ENCODE peak calls at places on chromosomes 1 and 21, in seven cellular contexts. K is activated gamma-delta T cell treated with Interleukin-2 at 50 U/mL for 16 hours; S is adrenal gland; R is A172; I is OCI-LY7; H is neuronal stem cell; O is activated effector memory CD4-positive, alpha-beta T cell treated with anti-CD3 and anti-CD28 coated beads, Interleukin-2, amount 50 U/mL, for 16 hours. L is an unnamed sample.

GRCh38 chr1:218284377-218284916 is 646 bp upstream of the RRP15 start:
- DNase-seq in S (no peak), R (no peak), O (no peak), I (no peak), H (no peak), K (no peak), L (no peak)

GRCh38 chr1:235710665-235711064 is 61.1 kb upstream of the GNG4 start:
- DNase-seq in I (no peak), R (no peak), H (no peak), S (no peak), K (no peak), O (no peak), L (no peak)

GRCh38 chr1:234960722-234961467 is 167.7 kb downstream of the TOMM20 start:
- DNase-seq in O (no peak), R (peak; percentile 42), H (no peak), K (no peak), S (no peak), I (no peak), L (peak; percentile 69)

GRCh38 chr1:178048426-178048825 is 45.5 kb upstream of the RASAL2 start:
- DNase-seq in R (no peak), H (no peak), O (no peak), I (no peak), S (no peak), K (no peak), L (no peak)

GRCh38 chr1:206702803-206703202 is 18.1 kb downstream of the MAPKAPK2 start:
- DNase-seq in K (no peak), H (no peak), O (no peak), R (no peak), S (no peak), I (no peak), L (no peak)

GRCh38 chr1:44237721-44238457 is 24.6 kb downstream of the DMAP1 start:
- DNase-seq in S (peak; percentile 58), O (no peak), I (peak; percentile 45), H (peak; percentile 66), K (peak; percentile 19), R (peak; percentile 65), L (peak; percentile 96)

GRCh38 chr1:33147997-33148314 is 33.9 kb downstream of the TRIM62 start:
- DNase-seq in H (no peak), O (no peak), R (peak; percentile 27), K (no peak), S (no peak), I (no peak), L (peak; percentile 27)

GRCh38 chr1:169708633-169709032 is 2.8 kb downstream of the SELL start:
- DNase-seq in H (no peak), I (no peak), R (no peak), O (no peak), S (no peak), K (no peak), L (no peak)

GRCh38 chr21:44930543-44930981 is 9.3 kb upstream of the SLX9 start:
- DNase-seq in K (peak; percentile 80), H (no peak), R (no peak), S (no peak), O (peak; percentile 87), I (peak; percentile 47), L (no peak)

GRCh38 chr1:18128298-18128697 is 20.7 kb downstream of the IGSF21 start:
- DNase-seq in K (no peak), I (no peak), R (no peak), H (no peak), S (no peak), O (no peak), L (no peak)

GRCh38 chr1:51410568-51411460 is 80.5 kb upstream of the TTC39A start:
- DNase-seq in O (no peak), R (no peak), I (no peak), K (no peak), S (no peak), H (no peak), L (no peak)

GRCh38 chr1:12464627-12465056 is 153.4 kb downstream of the DHRS3 start:
- DNase-seq in S (no peak), H (no peak), O (no peak), I (no peak), K (no peak), R (no peak), L (no peak)

L was measured in KBM-7.